ENCODE peak calls at places on chromosomes 1 and 21, in seven cellular contexts. One of them, this sample, is unnamed.

GRCh38 chr1:46401964-46402626 is 8.0 kb downstream of the FAAH start:
- DNase-seq in skeletal muscle cell: peak; percentile 94
- DNase-seq in activated T-cell treated with anti-CD3 and anti-CD28 coated beads for 48 hours: no peak
- DNase-seq in CD8-positive, alpha-beta T cell: no peak
- DNase-seq in lung microvascular endothelial cell: peak; percentile 67
- DNase-seq in NCI-H1105 treated with DMSO at 0.1 percent for 48 hours: peak; percentile 87
- DNase-seq in GM10248: no peak
- DNase-seq in this sample: no peak

GRCh38 chr1:225380691-225381090 is 47.1 kb downstream of the LBR start:
- DNase-seq in skeletal muscle cell: no peak
- DNase-seq in activated T-cell treated with anti-CD3 and anti-CD28 coated beads for 48 hours: no peak
- DNase-seq in CD8-positive, alpha-beta T cell: no peak
- DNase-seq in lung microvascular endothelial cell: no peak
- DNase-seq in NCI-H1105 treated with DMSO at 0.1 percent for 48 hours: no peak
- DNase-seq in GM10248: no peak
- DNase-seq in this sample: no peak

GRCh38 chr1:198157847-198158765 is 1.3 kb downstream of the NEK7 start:
- DNase-seq in skeletal muscle cell: no peak
- DNase-seq in activated T-cell treated with anti-CD3 and anti-CD28 coated beads for 48 hours: no peak
- DNase-seq in CD8-positive, alpha-beta T cell: no peak
- DNase-seq in lung microvascular endothelial cell: peak; percentile 52
- DNase-seq in NCI-H1105 treated with DMSO at 0.1 percent for 48 hours: no peak
- DNase-seq in GM10248: peak; percentile 12
- DNase-seq in this sample: peak; percentile 16

GRCh38 chr1:37123266-37123665 is 89.0 kb upstream of the GRIK3 start:
- DNase-seq in skeletal muscle cell: no peak
- DNase-seq in activated T-cell treated with anti-CD3 and anti-CD28 coated beads for 48 hours: no peak
- DNase-seq in CD8-positive, alpha-beta T cell: no peak
- DNase-seq in lung microvascular endothelial cell: no peak
- DNase-seq in NCI-H1105 treated with DMSO at 0.1 percent for 48 hours: no peak
- DNase-seq in GM10248: no peak
- DNase-seq in this sample: no peak

GRCh38 chr1:35555601-35556477 is 1.4 kb downstream of the KIAA0319L start:
- DNase-seq in skeletal muscle cell: peak; percentile 70
- DNase-seq in activated T-cell treated with anti-CD3 and anti-CD28 coated beads for 48 hours: no peak
- DNase-seq in CD8-positive, alpha-beta T cell: no peak
- DNase-seq in lung microvascular endothelial cell: no peak
- DNase-seq in NCI-H1105 treated with DMSO at 0.1 percent for 48 hours: peak; percentile 78
- DNase-seq in GM10248: no peak
- DNase-seq in this sample: no peak

GRCh38 chr1:203796223-203796747 is 862 bp downstream of the ZBED6 start:
- DNase-seq in skeletal muscle cell: no peak
- DNase-seq in activated T-cell treated with anti-CD3 and anti-CD28 coated beads for 48 hours: peak; percentile 17
- DNase-seq in CD8-positive, alpha-beta T cell: no peak
- DNase-seq in lung microvascular endothelial cell: peak; percentile 48
- DNase-seq in NCI-H1105 treated with DMSO at 0.1 percent for 48 hours: peak; percentile 22
- DNase-seq in GM10248: no peak
- DNase-seq in this sample: no peak

GRCh38 chr1:178134061-178134460 is 40.2 kb downstream of the RASAL2 start:
- DNase-seq in skeletal muscle cell: peak; percentile 91
- DNase-seq in activated T-cell treated with anti-CD3 and anti-CD28 coated beads for 48 hours: no peak
- DNase-seq in CD8-positive, alpha-beta T cell: no peak
- DNase-seq in lung microvascular endothelial cell: peak; percentile 97
- DNase-seq in NCI-H1105 treated with DMSO at 0.1 percent for 48 hours: no peak
- DNase-seq in GM10248: no peak
- DNase-seq in this sample: no peak

GRCh38 chr1:99005142-99005491 is 456 bp upstream of the PLPPR5 start:
- DNase-seq in skeletal muscle cell: no peak
- DNase-seq in activated T-cell treated with anti-CD3 and anti-CD28 coated beads for 48 hours: no peak
- DNase-seq in CD8-positive, alpha-beta T cell: no peak
- DNase-seq in lung microvascular endothelial cell: no peak
- DNase-seq in NCI-H1105 treated with DMSO at 0.1 percent for 48 hours: no peak
- DNase-seq in GM10248: no peak
- DNase-seq in this sample: no peak

GRCh38 chr21:46425566-46425965 is 33.1 kb upstream of the DIP2A start:
- DNase-seq in skeletal muscle cell: no peak
- DNase-seq in activated T-cell treated with anti-CD3 and anti-CD28 coated beads for 48 hours: peak; percentile 45
- DNase-seq in CD8-positive, alpha-beta T cell: peak; percentile 64
- DNase-seq in lung microvascular endothelial cell: no peak
- DNase-seq in NCI-H1105 treated with DMSO at 0.1 percent for 48 hours: no peak
- DNase-seq in GM10248: no peak
- DNase-seq in this sample: no peak

GRCh38 chr1:172278478-172278877 is 142.0 kb upstream of the C1orf105 start:
- DNase-seq in skeletal muscle cell: peak; percentile 82
- DNase-seq in activated T-cell treated with anti-CD3 and anti-CD28 coated beads for 48 hours: no peak
- DNase-seq in CD8-positive, alpha-beta T cell: no peak
- DNase-seq in lung microvascular endothelial cell: no peak
- DNase-seq in NCI-H1105 treated with DMSO at 0.1 percent for 48 hours: no peak
- DNase-seq in GM10248: no peak
- DNase-seq in this sample: no peak

GRCh38 chr1:7727816-7728477 is 43.1 kb upstream of the VAMP3 start:
- DNase-seq in skeletal muscle cell: no peak
- DNase-seq in activated T-cell treated with anti-CD3 and anti-CD28 coated beads for 48 hours: no peak
- DNase-seq in CD8-positive, alpha-beta T cell: no peak
- DNase-seq in lung microvascular endothelial cell: no peak
- DNase-seq in NCI-H1105 treated with DMSO at 0.1 percent for 48 hours: no peak
- DNase-seq in GM10248: no peak
- DNase-seq in this sample: peak; percentile 59

GRCh38 chr21:36504067-36505058 is 24.4 kb upstream of the CLDN14 start:
- DNase-seq in skeletal muscle cell: peak; percentile 9
- DNase-seq in activated T-cell treated with anti-CD3 and anti-CD28 coated beads for 48 hours: no peak
- DNase-seq in CD8-positive, alpha-beta T cell: peak; percentile 15
- DNase-seq in lung microvascular endothelial cell: peak; percentile 71
- DNase-seq in NCI-H1105 treated with DMSO at 0.1 percent for 48 hours: peak; percentile 36
- DNase-seq in GM10248: no peak
- DNase-seq in this sample: peak; percentile 46

GRCh38 chr1:220701974-220702373 is 11.8 kb downstream of the C1orf115 start:
- DNase-seq in skeletal muscle cell: no peak
- DNase-seq in activated T-cell treated with anti-CD3 and anti-CD28 coated beads for 48 hours: no peak
- DNase-seq in CD8-positive, alpha-beta T cell: no peak
- DNase-seq in lung microvascular endothelial cell: no peak
- DNase-seq in NCI-H1105 treated with DMSO at 0.1 percent for 48 hours: no peak
- DNase-seq in GM10248: no peak
- DNase-seq in this sample: no peak

GRCh38 chr1:217336724-217337123 is 294.2 kb downstream of the GPATCH2 start:
- DNase-seq in skeletal muscle cell: no peak
- DNase-seq in activated T-cell treated with anti-CD3 and anti-CD28 coated beads for 48 hours: no peak
- DNase-seq in CD8-positive, alpha-beta T cell: no peak
- DNase-seq in lung microvascular endothelial cell: no peak
- DNase-seq in NCI-H1105 treated with DMSO at 0.1 percent for 48 hours: no peak
- DNase-seq in GM10248: no peak
- DNase-seq in this sample: no peak

This sample was measured in NCI-H2227 treated with DMSO at 0.1 percent for 48 hours.